ENCODE peak calls at places on chromosomes 1 and 21, in four cellular contexts. P is A549, G is WTC11, T is K562. Y is an unnamed sample.

GRCh38 chr1:173009597-173009996 is 41.1 kb downstream of the TNFSF18 start:
- DNase-seq in P (no peak), T (no peak), G (no peak), Y (no peak)

GRCh38 chr1:116824631-116825399 is 70.6 kb downstream of the CD2 start:
- DNase-seq in P (no peak), T (peak), G (no peak), Y (no peak)

GRCh38 chr1:81827942-81828341 is 27.2 kb downstream of the ADGRL2 start:
- DNase-seq in T (no peak), P (no peak), G (no peak), Y (no peak)

GRCh38 chr1:58905628-58906256 is 121.9 kb upstream of the JUN start:
- DNase-seq in G (no peak), P (no peak), T (no peak), Y (peak)

GRCh38 chr1:34898220-34898820 is 31.1 kb downstream of the DLGAP3 start:
- DNase-seq in P (no peak), G (no peak), T (no peak), Y (no peak)

GRCh38 chr1:9724706-9725476 is 73.4 kb downstream of the PIK3CD start:
- DNase-seq in T (peak), G (peak), P (peak), Y (peak)

GRCh38 chr21:45470087-45470515 is 65.1 kb downstream of the COL18A1 start:
- DNase-seq in G (no peak), T (no peak), P (no peak), Y (no peak)

GRCh38 chr1:44263191-44263944 is 50.1 kb downstream of the DMAP1 start:
- DNase-seq in T (no peak), P (no peak), G (no peak), Y (no peak)

GRCh38 chr1:10686404-10687040 is 109.9 kb downstream of the CASZ1 start:
- DNase-seq in G (no peak), T (no peak), P (no peak), Y (peak)

GRCh38 chr1:209307836-209308235 is 275.7 kb upstream of the CAMK1G start:
- DNase-seq in T (no peak), P (no peak), G (no peak), Y (no peak)

GRCh38 chr1:108050911-108051624 is 86.1 kb upstream of the VAV3 start:
- DNase-seq in T (no peak), P (no peak), G (no peak), Y (no peak)

GRCh38 chr21:45542667-45543370 is 579 bp upstream of the SLC19A1 start:
- DNase-seq in T (no peak), P (no peak), G (peak), Y (no peak)

GRCh38 chr1:74396462-74396861 is 115.9 kb downstream of the LRRC53 start:
- DNase-seq in G (no peak), P (no peak), T (no peak), Y (no peak)

GRCh38 chr1:109959974-109960744 is 24.4 kb upstream of the AHCYL1 start:
- DNase-seq in G (peak), T (no peak), P (peak), Y (peak)

GRCh38 chr1:229408458-229409037 is 25.3 kb downstream of the ACTA1 start:
- DNase-seq in T (no peak), G (no peak), P (no peak), Y (peak)

GRCh38 chr1:72230746-72231145 is 51.6 kb downstream of the NEGR1 start:
- DNase-seq in G (no peak), T (no peak), P (no peak), Y (no peak)

GRCh38 chr21:45870851-45871615 is 110.5 kb upstream of the COL6A1 start:
- DNase-seq in T (no peak), G (no peak), P (no peak), Y (no peak)

GRCh38 chr1:1045129-1045528 is 25.2 kb downstream of the AGRN start:
- DNase-seq in T (no peak), G (no peak), P (no peak), Y (no peak)

GRCh38 chr1:52659356-52659755 is 26.4 kb downstream of the SHISAL2A start:
- DNase-seq in P (no peak), G (no peak), T (no peak), Y (no peak)

GRCh38 chr1:17350053-17350452 is 21.9 kb upstream of the PADI6 start:
- DNase-seq in T (no peak), G (no peak), P (no peak), Y (no peak)

GRCh38 chr1:172320723-172321122 is 99.8 kb upstream of the C1orf105 start:
- DNase-seq in T (no peak), P (no peak), G (no peak), Y (no peak)

GRCh38 chr1:218953448-218953847 is 220.2 kb upstream of the LYPLAL1 start:
- DNase-seq in G (no peak), P (no peak), T (no peak), Y (no peak)

GRCh38 chr21:15441060-15441493 is 288.7 kb upstream of the USP25 start:
- DNase-seq in T (no peak), P (no peak), G (no peak), Y (peak)

GRCh38 chr1:175062339-175062738 is 5.3 kb upstream of the TNN start:
- DNase-seq in P (no peak), G (no peak), T (no peak), Y (no peak)

GRCh38 chr1:246907472-246907871 is 24.3 kb downstream of the AHCTF1 start:
- DNase-seq in T (peak), P (peak), G (no peak), Y (peak)

GRCh38 chr1:23581219-23581618 is 21.9 kb upstream of the ID3 start:
- DNase-seq in G (no peak), T (no peak), P (peak), Y (no peak)

GRCh38 chr1:92907949-92908684 is 53.1 kb downstream of the DIPK1A start:
- DNase-seq in P (no peak), T (no peak), G (no peak), Y (no peak)

GRCh38 chr1:50858761-50859160 is 101.3 kb downstream of the FAF1 start:
- DNase-seq in P (no peak), T (no peak), G (no peak), Y (no peak)

GRCh38 chr1:9728451-9729295 is 77.1 kb downstream of the PIK3CD start:
- DNase-seq in G (no peak), T (no peak), P (no peak), Y (no peak)

GRCh38 chr1:39952359-39953110 is 2.4 kb upstream of the MFSD2A start:
- DNase-seq in P (no peak), T (no peak), G (no peak), Y (peak)

GRCh38 chr21:38470762-38471161 is 27.5 kb downstream of the ERG start:
- DNase-seq in P (peak), G (no peak), T (no peak), Y (no peak)

GRCh38 chr1:214537872-214538473 is 13.4 kb downstream of the PTPN14 start:
- DNase-seq in T (no peak), G (no peak), P (no peak), Y (no peak)

GRCh38 chr1:43668956-43669355 is 19.0 kb downstream of the KDM4A start:
- DNase-seq in T (no peak), P (no peak), G (no peak), Y (no peak)

GRCh38 chr21:32807717-32808380 is 36.3 kb upstream of the PAXBP1 start:
- DNase-seq in T (no peak), G (no peak), P (no peak), Y (no peak)

GRCh38 chr1:183758913-183759312 is 46.0 kb upstream of the RGL1 start:
- DNase-seq in T (no peak), G (no peak), P (no peak), Y (no peak)

GRCh38 chr21:26732442-26733221 is 112.6 kb downstream of the ADAMTS1 start:
- DNase-seq in P (peak), G (peak), T (peak), Y (peak)

GRCh38 chr1:222048030-222048632 is 306.2 kb upstream of the DUSP10 start:
- DNase-seq in G (no peak), P (no peak), T (no peak), Y (no peak)

GRCh38 chr21:38668067-38668466 is 137.7 kb upstream of the ETS2 start:
- DNase-seq in G (no peak), T (no peak), P (no peak), Y (no peak)

GRCh38 chr1:27561126-27561899 is 42.6 kb downstream of the AHDC1 start:
- DNase-seq in G (no peak), P (no peak), T (no peak), Y (no peak)
- TF ChIP-seq NR3C1 in G (no peak), P (no peak), T (no peak), Y (no peak)

DNA sequence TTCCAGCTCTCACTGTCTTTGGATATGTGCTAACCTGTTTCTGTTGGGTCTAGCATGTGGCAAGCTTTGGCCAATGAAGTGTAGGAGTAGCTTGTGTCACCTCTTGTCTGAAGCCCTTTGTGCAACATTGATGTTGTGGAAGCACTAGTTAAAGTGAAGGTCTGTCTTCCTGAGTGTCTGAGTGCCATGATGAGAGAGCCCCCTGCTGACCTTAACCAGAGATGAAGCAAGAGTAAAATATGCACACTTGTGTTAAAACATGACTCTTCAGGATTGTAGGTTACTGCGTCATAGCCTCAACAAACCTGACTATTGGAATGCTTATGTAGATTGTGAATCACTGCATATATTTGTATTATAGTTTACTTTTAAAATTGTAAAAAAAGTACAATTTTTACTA is 103.7 kb downstream of the NCAM2 start:
- DNase-seq in T (peak), P (no peak), G (peak), Y (peak)
- TF ChIP-seq NR3C1 in T (no peak), P (no peak), G (no peak), Y (no peak)

GRCh38 chr1:7400566-7400965 is 370.5 kb upstream of the VAMP3 start:
- DNase-seq in P (no peak), G (no peak), T (no peak), Y (no peak)
- TF ChIP-seq NR3C1 in P (no peak), G (no peak), T (no peak), Y (no peak)

GRCh38 chr1:32989160-32989894 is 24.7 kb upstream of the RNF19B start:
- DNase-seq in G (no peak), T (peak), P (peak), Y (no peak)
- TF ChIP-seq NR3C1 in G (no peak), T (no peak), P (no peak), Y (no peak)

GRCh38 chr1:220905650-220906560 is 26.7 kb downstream of the HLX start:
- DNase-seq in G (no peak), T (no peak), P (peak), Y (peak)

GRCh38 chr1:220906561-220907334 is 27.5 kb downstream of the HLX start:
- DNase-seq in G (no peak), P (peak), T (no peak), Y (no peak)

GRCh38 chr1:220910021-220910420 is 30.8 kb downstream of the HLX start:
- DNase-seq in T (no peak), P (no peak), G (no peak), Y (no peak)

GRCh38 chr1:220904861-220905260 is 25.6 kb downstream of the HLX start:
- DNase-seq in G (no peak), P (no peak), T (no peak), Y (no peak)

DNA sequence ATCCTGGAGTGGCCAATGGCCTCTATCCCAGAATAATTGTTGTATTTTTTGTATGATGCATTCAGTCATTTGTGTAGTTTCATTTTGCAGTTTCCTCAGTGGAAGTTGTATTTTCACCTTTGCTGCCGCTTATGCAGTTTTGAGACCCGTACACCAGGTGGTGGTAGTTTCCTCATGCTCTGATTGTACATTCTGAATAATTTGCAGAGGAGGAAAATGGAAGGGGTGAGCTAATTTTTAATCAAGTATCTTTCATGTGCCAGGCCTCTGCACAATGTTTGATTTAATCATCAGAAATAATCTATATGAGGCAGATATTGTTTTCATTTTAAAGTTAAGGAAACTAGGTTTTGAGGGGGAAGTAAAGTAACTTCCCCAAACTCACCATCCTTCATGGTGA is 29.5 kb downstream of the HLX start:
- DNase-seq in T (peak), G (no peak), P (peak), Y (no peak)
- TF ChIP-seq NR3C1 in T (no peak), G (no peak), P (no peak), Y (no peak)

DNA sequence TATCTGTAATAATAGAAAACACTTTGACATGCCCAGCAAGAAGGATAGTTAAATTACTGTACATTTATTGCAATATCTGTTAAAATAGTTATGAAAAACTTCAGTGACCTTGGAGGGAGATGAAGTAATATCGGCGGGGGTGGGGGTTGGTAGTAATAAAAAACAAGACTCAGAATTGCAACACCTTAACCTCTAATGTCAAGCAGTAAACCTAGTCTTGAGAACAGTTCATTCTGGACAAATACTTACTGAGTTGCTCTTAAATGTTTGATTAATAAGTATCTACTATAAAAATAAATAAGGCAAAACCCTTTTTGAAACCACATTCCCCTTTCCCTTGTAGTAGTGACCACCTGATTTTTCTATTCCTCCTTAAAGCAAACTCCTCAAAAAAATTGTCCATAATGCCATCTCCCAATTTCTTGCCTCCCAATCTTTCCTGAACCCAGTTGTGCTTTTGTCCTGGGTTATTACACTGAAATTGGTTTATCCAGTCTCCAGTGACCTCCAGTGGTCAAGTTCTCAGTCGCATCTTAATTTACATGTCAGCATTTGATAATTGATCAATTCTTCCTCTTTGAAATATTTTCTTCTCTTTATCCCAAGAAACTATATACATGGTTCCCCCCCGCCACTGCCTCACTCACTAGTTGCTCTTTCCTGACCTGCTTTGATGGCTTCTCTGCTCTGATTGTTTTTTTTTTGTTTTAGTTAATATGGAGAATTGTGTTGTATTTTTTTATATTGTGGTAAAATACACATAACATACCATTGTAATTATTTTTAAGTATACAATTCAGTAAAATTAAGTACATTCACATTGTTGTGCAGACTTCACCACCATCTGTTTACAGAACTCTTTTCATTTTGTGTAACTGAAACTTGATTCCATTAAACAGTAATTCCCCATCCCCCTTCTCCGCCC is 36.8 kb downstream of the RAP1A start:
- DNase-seq in P (peak), G (no peak), T (peak), Y (peak)
- TF ChIP-seq NR3C1 in P (no peak), G (no peak), T (no peak), Y (no peak)

GRCh38 chr1:87231703-87232363 is 96.8 kb upstream of the LMO4 start:
- DNase-seq in G (no peak), P (no peak), T (no peak), Y (no peak)

GRCh38 chr1:87221008-87221407 is 107.7 kb upstream of the LMO4 start:
- DNase-seq in G (no peak), P (no peak), T (no peak), Y (no peak)

GRCh38 chr1:87224209-87224608 is 104.5 kb upstream of the LMO4 start:
- DNase-seq in G (no peak), T (no peak), P (peak), Y (no peak)

GRCh38 chr1:87227651-87228050 is 101.0 kb upstream of the LMO4 start:
- DNase-seq in G (no peak), P (no peak), T (no peak), Y (no peak)

GRCh38 chr1:87226341-87226760 is 102.3 kb upstream of the LMO4 start:
- DNase-seq in T (no peak), P (peak), G (peak), Y (peak)
- TF ChIP-seq NR3C1 in T (no peak), P (no peak), G (no peak), Y (no peak)

GRCh38 chr1:85088408-85088784 is 40.1 kb upstream of the MCOLN3 start:
- DNase-seq in G (no peak), T (no peak), P (no peak), Y (no peak)

GRCh38 chr1:85089203-85089602 is 40.9 kb upstream of the MCOLN3 start:
- DNase-seq in P (no peak), G (no peak), T (no peak), Y (no peak)

GRCh38 chr1:85090225-85090624 is 41.9 kb upstream of the MCOLN3 start:
- DNase-seq in P (no peak), G (no peak), T (no peak), Y (no peak)

GRCh38 chr1:85087659-85088407 is 39.5 kb upstream of the MCOLN3 start:
- DNase-seq in G (no peak), P (no peak), T (no peak), Y (no peak)

DNA sequence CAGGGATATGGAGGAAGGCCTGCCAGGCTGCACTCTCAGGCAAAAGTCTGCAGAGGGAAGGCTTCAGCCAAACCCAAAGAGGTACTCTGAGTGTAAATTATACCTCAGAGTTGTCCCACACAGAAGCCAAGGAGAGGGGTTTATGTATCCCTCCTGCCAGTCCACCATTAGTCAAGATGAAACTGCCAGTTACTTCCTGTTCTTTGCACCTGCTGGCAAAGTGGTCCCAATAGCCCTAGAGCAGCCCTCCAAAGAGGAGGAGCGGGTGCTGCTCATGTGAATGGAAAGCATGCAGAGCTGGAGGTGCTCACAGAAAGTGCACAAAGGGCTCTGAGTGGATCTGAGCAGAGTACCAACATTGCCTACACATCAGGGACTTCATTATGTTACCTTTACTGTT is 37.1 kb upstream of the MCOLN3 start:
- DNase-seq in G (no peak), T (no peak), P (no peak), Y (no peak)
- TF ChIP-seq NR3C1 in G (no peak), T (no peak), P (no peak), Y (no peak)